ENCODE peak calls at places on chromosomes 11 and 22, in four cellular contexts. X, N, U and E are unnamed samples. For H3K4me1, the result is how much of the 10 kb centered on the place peaks cover.

GRCh38 chr22:45344339-45344738 is 34.6 kb downstream of the FAM118A start:
- DNase-seq in X (no peak), N (peak), U (no peak), E (no peak)

GRCh38 chr11:65571940-65572339 is 398 bp upstream of the FAM89B start:
- DNase-seq in X (peak), N (no peak), U (no peak), E (peak)

GRCh38 chr22:30614879-30615278 is 7.9 kb downstream of the TCN2 start:
- DNase-seq in X (no peak), N (no peak), U (no peak), E (no peak)

GRCh38 chr22:20021196-20022181 is 579 bp downstream of the TANGO2 start:
- DNase-seq in X (peak), N (no peak), U (no peak), E (peak)

GRCh38 chr11:119055901-119056300 is 1.1 kb downstream of the HYOU1 start:
- DNase-seq in X (peak), N (no peak), U (peak), E (peak)

GRCh38 chr22:19478466-19479357 is at the start of gene UFD1:
- DNase-seq in X (peak), N (peak), U (no peak), E (peak)

GRCh38 chr22:39282642-39283311 is 36.6 kb downstream of the RPL3 start:
- DNase-seq in X (no peak), N (no peak), U (no peak), E (no peak)

GRCh38 chr11:80837051-80837450 is 1396.2 kb upstream of the TENM4 start:
- DNase-seq in X (no peak), N (no peak), U (no peak), E (no peak)

GRCh38 chr11:110296226-110297081 is at the start of gene RDX:
- DNase-seq in X (peak), N (peak), U (peak), E (peak)

GRCh38 chr22:40024201-40025061 is 29.7 kb downstream of the FAM83F start:
- DNase-seq in X (peak), N (peak), U (peak), E (peak)

GRCh38 chr22:40855960-40856512 is 403 bp downstream of the ST13 start:
- DNase-seq in X (peak), N (peak), U (no peak), E (peak)

GRCh38 chr11:33706961-33707360 is 6.3 kb upstream of the C11orf91 start:
- DNase-seq in X (no peak), N (no peak), U (no peak), E (no peak)

GRCh38 chr22:32325416-32325801 is 32.3 kb upstream of the RFPL3 start:
- DNase-seq in X (no peak), N (no peak), U (no peak), E (no peak)

GRCh38 chr11:34997872-34998548 is 81.6 kb downstream of the PDHX start:
- DNase-seq in X (peak), N (no peak), U (no peak), E (no peak)

GRCh38 chr11:77171885-77172665 is 44.0 kb downstream of the MYO7A start:
- DNase-seq in X (no peak), N (peak), U (no peak), E (no peak)

GRCh38 chr22:35913925-35914324 is 114.7 kb downstream of the RBFOX2 start:
- DNase-seq in X (no peak), N (no peak), U (no peak), E (no peak)

GRCh38 chr11:109818303-109818702 is 274.9 kb upstream of the ZC3H12C start:
- DNase-seq in X (no peak), N (no peak), U (no peak), E (peak)

GRCh38 chr11:68890490-68891231 is 13.0 kb downstream of the MRPL21 start:
- DNase-seq in X (peak), N (no peak), U (no peak), E (no peak)

GRCh38 chr22:42069801-42070516 is 653 bp downstream of the NAGA start:
- DNase-seq in X (no peak), N (no peak), U (no peak), E (no peak)

GRCh38 chr11:9535189-9535781 is 38.2 kb upstream of the WEE1 start:
- DNase-seq in X (peak), N (peak), U (peak), E (peak)

GRCh38 chr11:11010624-11011127 is 152.8 kb upstream of the ZBED5 start:
- DNase-seq in X (peak), N (peak), U (peak), E (no peak)

GRCh38 chr11:19110290-19110689 is 6.7 kb upstream of the ZDHHC13 start:
- DNase-seq in X (no peak), N (no peak), U (no peak), E (no peak)

GRCh38 chr11:130179396-130180306 is 20.1 kb downstream of the ST14 start:
- DNase-seq in X (no peak), N (no peak), U (no peak), E (peak)

GRCh38 chr22:11042116-11042515 is 4485.9 kb upstream of the OR11H1 start:
- DNase-seq in X (no peak), N (no peak), U (no peak), E (no peak)

GRCh38 chr22:19060356-19061009 is 61.7 kb downstream of the DGCR2 start:
- DNase-seq in X (peak), N (no peak), U (no peak), E (no peak)

GRCh38 chr11:690738-691633 is 4.0 kb downstream of the DEAF1 start:
- DNase-seq in X (no peak), N (no peak), U (no peak), E (no peak)

GRCh38 chr22:43042101-43042780 is 27.3 kb upstream of the PACSIN2 start:
- DNase-seq in X (peak), N (no peak), U (no peak), E (peak)

GRCh38 chr11:129992161-129992944 is 10.3 kb downstream of the PRDM10 start:
- DNase-seq in X (peak), N (no peak), U (peak), E (no peak)

GRCh38 chr22:36758792-36759271 is 17.1 kb downstream of the IFT27 start:
- DNase-seq in X (no peak), N (no peak), U (no peak), E (no peak)

GRCh38 chr22:43922123-43922522 is 1.5 kb upstream of the PNPLA3 start:
- DNase-seq in X (no peak), N (no peak), U (no peak), E (no peak)

GRCh38 chr11:5420993-5421392 is 918 bp upstream of the OR51Q1 start:
- DNase-seq in X (no peak), N (no peak), U (no peak), E (no peak)

GRCh38 chr11:111419641-111420327 is 40.7 kb upstream of the POU2AF1 start:
- DNase-seq in X (no peak), N (no peak), U (no peak), E (no peak)

GRCh38 chr11:111423250-111423615 is 44.2 kb upstream of the POU2AF1 start:
- DNase-seq in X (no peak), N (no peak), U (no peak), E (no peak)

GRCh38 chr11:111419181-111419580 is 40.1 kb upstream of the POU2AF1 start:
- DNase-seq in X (no peak), N (no peak), U (no peak), E (no peak)

GRCh38 chr11:111422494-111423249 is 43.6 kb upstream of the POU2AF1 start:
- DNase-seq in X (peak), N (peak), U (peak), E (peak)

GRCh38 chr11:111421251-111421650 is 42.2 kb upstream of the POU2AF1 start:
- DNase-seq in X (no peak), N (no peak), U (no peak), E (no peak)
- H3K9ac ChIP-seq in X (no peak), N (no peak), U (no peak), E (no peak)

DNA sequence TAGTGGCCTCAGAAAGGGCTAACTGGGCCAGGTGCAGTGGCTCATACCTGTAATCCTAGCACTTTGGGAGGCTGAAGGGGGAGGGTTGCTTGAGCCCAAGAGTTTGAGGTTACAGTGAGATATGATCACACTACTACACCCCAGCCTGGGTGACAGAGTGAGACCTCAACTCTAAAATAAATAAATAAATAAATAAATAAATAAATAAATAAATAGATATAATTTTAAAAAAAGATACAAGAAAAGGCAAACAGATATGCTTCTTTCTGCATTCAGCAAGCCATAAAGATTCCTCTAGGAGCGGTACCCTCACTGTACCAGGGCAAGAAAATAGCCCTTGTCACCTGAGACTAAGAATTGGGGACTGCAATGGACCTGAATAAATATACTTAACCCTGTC is 1.3 kb upstream of the RSPH14 start:
- DNase-seq in X (no peak), N (no peak), U (no peak), E (no peak)
- H3K4me1 ChIP-seq in X (under half), N (under half), U (under half), E (half or more)

DNA sequence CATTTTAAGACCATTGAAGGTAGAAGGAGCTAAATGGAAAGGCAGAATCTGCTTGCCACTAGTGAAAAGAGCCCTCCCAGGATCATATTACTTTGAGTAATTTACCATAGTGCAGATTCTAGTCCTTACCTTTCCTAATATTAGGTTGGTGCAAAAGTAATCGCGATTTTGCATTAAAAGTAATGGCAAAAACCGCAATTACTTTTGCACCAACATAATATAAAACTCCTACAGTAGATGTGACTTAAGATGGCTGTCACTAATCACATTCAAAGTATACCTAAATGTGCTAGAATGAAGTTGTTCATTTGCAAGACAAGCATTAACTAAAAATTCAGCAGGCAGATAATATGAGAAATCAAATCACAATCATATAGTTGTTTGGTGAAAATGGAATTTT is 38.1 kb upstream of the ARL14EP start:
- DNase-seq in X (no peak), N (no peak), U (no peak), E (no peak)
- H3K9ac ChIP-seq in X (no peak), N (no peak), U (no peak), E (no peak)

GRCh38 chr11:73173755-73174494 is 31.8 kb upstream of the FCHSD2 start:
- DNase-seq in X (peak), N (no peak), U (no peak), E (no peak)
- H3K4me1 ChIP-seq in X (under half), N (under half), U (under half), E (under half)

DNA sequence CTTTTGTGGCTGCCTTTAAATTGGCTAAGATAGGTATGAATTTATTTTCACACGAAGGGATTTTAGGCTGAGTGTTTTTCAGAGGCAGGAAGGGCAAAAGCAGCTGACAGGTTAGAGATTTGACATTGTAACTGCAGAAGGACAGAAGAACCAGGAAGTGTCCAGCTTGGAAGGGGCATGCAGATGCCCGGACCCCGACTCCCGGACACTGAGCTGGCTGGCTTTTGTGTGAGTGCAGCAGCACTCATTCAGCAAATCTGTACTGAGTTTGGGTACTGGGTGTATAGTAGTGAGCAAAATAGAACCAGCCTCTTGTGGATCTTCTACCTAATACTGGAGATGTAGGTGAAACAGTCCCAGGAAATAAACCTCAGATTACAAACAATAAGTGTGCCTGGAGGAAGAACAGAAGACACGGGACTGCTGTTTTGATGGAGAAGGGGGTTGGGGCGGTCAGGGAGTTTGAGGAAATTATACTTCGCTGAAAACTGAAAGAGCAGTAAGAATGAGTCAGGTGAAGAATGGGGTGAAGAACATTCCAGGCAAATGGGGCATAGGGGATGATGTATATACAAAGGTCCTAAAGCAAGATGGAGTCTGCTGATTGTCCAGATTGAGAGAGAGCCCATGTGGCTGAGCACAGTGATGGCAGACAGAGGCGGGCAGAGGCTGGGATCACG is 64.6 kb downstream of the PPFIBP2 start:
- DNase-seq in X (no peak), N (no peak), U (no peak), E (no peak)
- H3K9ac ChIP-seq in X (peak), N (no peak), U (no peak), E (peak)

DNA sequence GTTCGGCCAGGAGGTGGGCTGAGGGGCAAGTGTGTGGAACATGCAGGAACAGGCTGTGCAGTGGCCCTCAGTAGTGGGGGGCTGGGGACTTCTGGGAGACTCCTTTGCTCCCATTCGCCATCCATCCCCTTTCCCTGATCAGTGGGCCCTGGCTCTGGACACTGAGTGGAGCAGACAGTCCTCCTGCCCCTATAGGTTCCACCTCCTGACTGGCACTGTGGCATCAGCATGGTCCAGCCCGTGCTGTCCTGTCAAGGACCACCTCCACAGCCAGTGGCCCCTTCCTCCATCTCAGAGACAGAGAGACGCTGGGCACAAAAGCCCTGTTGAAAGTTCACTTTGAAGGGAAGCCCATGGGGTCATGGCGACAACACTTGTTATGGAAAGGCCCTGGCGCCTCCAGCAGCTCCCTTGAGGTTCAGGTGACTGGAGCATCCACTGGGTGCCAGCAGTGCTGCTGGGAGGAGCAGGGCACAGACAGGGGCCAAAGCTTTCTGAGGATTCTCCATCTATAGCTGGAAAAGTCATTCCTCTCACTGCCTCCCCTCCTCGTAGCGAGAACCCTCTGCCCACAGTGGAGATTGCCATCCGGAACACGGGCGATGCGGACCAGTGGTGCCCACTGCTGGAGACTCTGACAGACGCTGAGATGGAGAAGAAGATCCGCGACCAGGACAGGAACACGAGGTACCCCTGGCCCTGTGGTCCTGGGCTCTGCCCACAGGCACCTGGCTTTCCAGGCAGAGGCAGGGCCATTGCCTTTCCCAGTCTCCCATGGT is 5.6 kb downstream of the DERL3 start:
- DNase-seq in X (no peak), N (no peak), U (no peak), E (no peak)
- H3K4me1 ChIP-seq in X (under half), N (under half), U (under half), E (under half)